ENCODE peak calls at places on chromosome 14, in four cellular contexts. F is lung, X is tibial artery, L is tibial nerve. S is an unnamed sample. For H3K27me3, the result is how much of the 10 kb centered on the place peaks cover.

GRCh38 chr14:95756127-95756526 is 42.2 kb upstream of the TCL1A start:
- DNase-seq in F (no peak), X (no peak), L (no peak), S (no peak)

GRCh38 chr14:24334431-24335271 is at the start of gene ADCY4:
- DNase-seq in F (no peak), X (no peak), L (no peak), S (peak)

GRCh38 chr14:63045234-63045611 is at the start of gene KCNH5:
- DNase-seq in F (no peak), X (no peak), L (no peak), S (peak)

GRCh38 chr14:73125169-73125588 is 11.1 kb upstream of the PSEN1 start:
- DNase-seq in F (no peak), X (no peak), L (no peak), S (no peak)

GRCh38 chr14:22026527-22026926 is 352.9 kb upstream of the OR4E1 start:
- DNase-seq in F (no peak), X (no peak), L (no peak), S (no peak)

GRCh38 chr14:101657372-101657771 is 96.1 kb downstream of the DIO3 start:
- DNase-seq in F (no peak), X (no peak), L (no peak), S (no peak)

GRCh38 chr14:39491134-39491541 is 58.9 kb upstream of the FBXO33 start:
- DNase-seq in F (no peak), X (no peak), L (no peak), S (no peak)

GRCh38 chr14:100303179-100303578 is 3.1 kb downstream of the SLC25A29 start:
- DNase-seq in F (no peak), X (no peak), L (no peak), S (no peak)

GRCh38 chr14:21084988-21085853 is 13.2 kb downstream of the ZNF219 start:
- DNase-seq in F (peak), X (peak), L (no peak), S (no peak)

GRCh38 chr14:72616294-72616693 is 277.6 kb downstream of the DPF3 start:
- DNase-seq in F (no peak), X (peak), L (peak), S (no peak)

GRCh38 chr14:105861985-105862465 is 335.6 kb downstream of the TMEM121 start:
- DNase-seq in F (no peak), X (no peak), L (no peak), S (no peak)

GRCh38 chr14:37289688-37290087 is 92.0 kb downstream of the MIPOL1 start:
- DNase-seq in F (no peak), X (no peak), L (no peak), S (no peak)

GRCh38 chr14:95918466-95918865 is 41.8 kb downstream of the TUNAR start:
- DNase-seq in F (no peak), X (no peak), L (no peak), S (no peak)

GRCh38 chr14:33081259-33081658 is 142.6 kb downstream of the NPAS3 start:
- DNase-seq in F (no peak), X (no peak), L (no peak), S (no peak)

GRCh38 chr14:32307881-32308582 is 21.1 kb upstream of the AKAP6 start:
- DNase-seq in F (no peak), X (no peak), L (no peak), S (no peak)

GRCh38 chr14:21634840-21635239 is at the start of gene OR10G2:
- DNase-seq in F (no peak), X (no peak), L (no peak), S (no peak)

GRCh38 chr14:73712540-73713141 is 1.5 kb downstream of the PNMA1 start:
- DNase-seq in F (no peak), X (no peak), L (no peak), S (no peak)

GRCh38 chr14:49546766-49547165 is 39.4 kb downstream of the RPS29 start:
- DNase-seq in F (no peak), X (no peak), L (no peak), S (no peak)

GRCh38 chr14:45810152-45810872 is 557.3 kb upstream of the MIS18BP1 start:
- DNase-seq in F (no peak), X (no peak), L (no peak), S (no peak)

GRCh38 chr14:79011091-79011919 is 841.1 kb downstream of the NRXN3 start:
- DNase-seq in F (no peak), X (no peak), L (peak), S (no peak)

GRCh38 chr14:27278341-27278740 is 680.5 kb upstream of the NOVA1 start:
- DNase-seq in F (no peak), X (no peak), L (no peak), S (no peak)

GRCh38 chr14:82180057-82180620 is 646.5 kb upstream of the SEL1L start:
- DNase-seq in F (no peak), X (no peak), L (no peak), S (no peak)

GRCh38 chr14:61585598-61586538 is 109.4 kb upstream of the HIF1A start:
- DNase-seq in F (peak), X (peak), L (peak), S (peak)

GRCh38 chr14:35285991-35286564 is 6.1 kb upstream of the PSMA6 start:
- DNase-seq in F (no peak), X (no peak), L (no peak), S (no peak)

GRCh38 chr14:22081352-22081751 is 407.7 kb upstream of the OR4E1 start:
- DNase-seq in F (no peak), X (no peak), L (no peak), S (no peak)

GRCh38 chr14:91416744-91417133 is 881 bp downstream of the CCDC88C start:
- DNase-seq in F (no peak), X (no peak), L (no peak), S (no peak)

GRCh38 chr14:58560208-58560607 is 77.6 kb upstream of the DACT1 start:
- DNase-seq in F (no peak), X (no peak), L (no peak), S (no peak)

GRCh38 chr14:81517798-81518398 is 15.8 kb downstream of the SEL1L start:
- DNase-seq in F (no peak), X (peak), L (no peak), S (peak)

GRCh38 chr14:23299558-23299957 is 3.1 kb downstream of the PPP1R3E start:
- DNase-seq in F (no peak), X (no peak), L (no peak), S (no peak)

GRCh38 chr14:31391977-31392503 is 28.3 kb downstream of the HEATR5A start:
- DNase-seq in F (no peak), X (no peak), L (no peak), S (no peak)

GRCh38 chr14:64914237-64914971 is at the start of gene CHURC1:
- DNase-seq in F (peak), X (peak), L (peak), S (peak)

GRCh38 chr14:67269338-67270060 is 28.3 kb downstream of the PALS1 start:
- DNase-seq in F (no peak), X (no peak), L (no peak), S (no peak)

GRCh38 chr14:100644383-100644782 is 57.2 kb upstream of the BEGAIN start:
- DNase-seq in F (no peak), X (no peak), L (no peak), S (no peak)

GRCh38 chr14:71780075-71780474 is 152.2 kb upstream of the RGS6 start:
- DNase-seq in F (no peak), X (no peak), L (no peak), S (no peak)

GRCh38 chr14:99199854-99200653 is 71.9 kb downstream of the BCL11B start:
- DNase-seq in F (no peak), X (no peak), L (no peak), S (peak)

GRCh38 chr14:99196310-99196650 is 75.7 kb downstream of the BCL11B start:
- DNase-seq in F (no peak), X (no peak), L (no peak), S (no peak)

GRCh38 chr14:99200654-99201005 is 71.4 kb downstream of the BCL11B start:
- DNase-seq in F (no peak), X (no peak), L (no peak), S (no peak)

GRCh38 chr14:99201351-99202073 is 70.5 kb downstream of the BCL11B start:
- DNase-seq in F (no peak), X (no peak), L (no peak), S (no peak)

GRCh38 chr14:99198746-99199145 is 73.3 kb downstream of the BCL11B start:
- DNase-seq in F (no peak), X (no peak), L (no peak), S (no peak)
- H3K27me3 ChIP-seq in F (under half), X (under half), L (under half), S (under half)

GRCh38 chr14:68608235-68608962 is 184.5 kb downstream of the ZFP36L1 start:
- DNase-seq in F (no peak), X (peak), L (no peak), S (no peak)

GRCh38 chr14:68609012-68609411 is 183.9 kb downstream of the ZFP36L1 start:
- DNase-seq in F (no peak), X (no peak), L (no peak), S (no peak)

GRCh38 chr14:68611611-68612010 is 181.3 kb downstream of the ZFP36L1 start:
- DNase-seq in F (no peak), X (no peak), L (no peak), S (no peak)

GRCh38 chr14:68610251-68610793 is 182.5 kb downstream of the ZFP36L1 start:
- DNase-seq in F (no peak), X (no peak), L (no peak), S (no peak)

GRCh38 chr14:68612049-68612448 is 180.8 kb downstream of the ZFP36L1 start:
- DNase-seq in F (no peak), X (no peak), L (no peak), S (peak)
- H3K27ac ChIP-seq in F (peak), X (peak), L (peak), S (peak)

DNA sequence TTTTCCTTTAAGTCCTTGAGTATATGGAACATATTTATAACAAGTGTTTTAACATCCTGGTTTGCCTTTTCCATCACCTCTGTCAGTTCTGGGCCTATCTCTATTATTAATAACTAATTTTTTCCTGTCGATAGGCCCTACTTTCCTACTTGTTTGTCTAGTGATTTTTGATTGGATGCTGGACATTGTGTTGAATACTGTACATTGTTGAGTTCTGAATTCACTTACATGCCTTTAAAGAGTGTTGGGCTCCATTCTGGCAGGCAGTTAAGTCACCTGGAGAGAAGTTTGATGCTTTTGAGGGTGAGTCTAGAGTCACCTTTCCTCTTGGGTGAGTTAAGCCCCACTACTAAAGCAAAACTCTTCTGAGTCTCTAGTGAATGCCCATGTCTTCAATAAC is 77.5 kb upstream of the C14orf180 start:
- DNase-seq in F (no peak), X (no peak), L (no peak), S (no peak)
- TF ChIP-seq CTCF in F (no peak), X (no peak), L (no peak), S (no peak)

GRCh38 chr14:97850886-97851285 is 1053.7 kb downstream of the VRK1 start:
- DNase-seq in F (no peak), X (no peak), L (no peak), S (no peak)

GRCh38 chr14:97844042-97844441 is 1046.9 kb downstream of the VRK1 start:
- DNase-seq in F (no peak), X (no peak), L (no peak), S (no peak)

GRCh38 chr14:97846156-97846555 is 1049.0 kb downstream of the VRK1 start:
- DNase-seq in F (no peak), X (no peak), L (no peak), S (no peak)

GRCh38 chr14:97851438-97851995 is 1054.3 kb downstream of the VRK1 start:
- DNase-seq in F (no peak), X (no peak), L (no peak), S (no peak)

GRCh38 chr14:97848351-97848980 is 1051.3 kb downstream of the VRK1 start:
- DNase-seq in F (no peak), X (no peak), L (no peak), S (no peak)
- H3K27me3 ChIP-seq in F (under half), X (under half), L (under half), S (under half)

GRCh38 chr14:54548491-54548890 is 18.4 kb upstream of the SAMD4A start:
- DNase-seq in F (no peak), X (no peak), L (no peak), S (no peak)
- H3K27ac ChIP-seq in F (no peak), X (no peak), L (no peak), S (no peak)